ENCODE peak calls at places on chromosomes 7 and 10, in four cellular contexts. E is H1, B is HepG2, N is GM12878. U is an unnamed sample.

GRCh38 chr7:159020987-159021386 is 123.7 kb downstream of the VIPR2 start:
- DNase-seq in B (peak), E (peak), N (no peak), U (peak)

GRCh38 chr10:97278491-97278989 is 13.9 kb downstream of the ARHGAP19 start:
- DNase-seq in N (no peak), B (peak), E (no peak), U (peak)

GRCh38 chr10:118592675-118593330 is 2.6 kb downstream of the PRLHR start:
- DNase-seq in E (no peak), B (no peak), N (no peak), U (no peak)

GRCh38 chr7:27314111-27314510 is 71.5 kb downstream of the EVX1 start:
- DNase-seq in B (no peak), E (no peak), N (no peak), U (no peak)

GRCh38 chr7:11579141-11579540 is 252.9 kb downstream of the THSD7A start:
- DNase-seq in B (no peak), E (no peak), N (no peak), U (no peak)

GRCh38 chr10:88207121-88207546 is 343.7 kb downstream of the PTEN start:
- DNase-seq in N (no peak), B (no peak), E (no peak), U (no peak)

GRCh38 chr10:93995598-93996271 is 2.0 kb downstream of the PLCE1 start:
- DNase-seq in B (no peak), N (no peak), E (no peak), U (no peak)

GRCh38 chr10:50421026-50421719 is 169.9 kb upstream of the ASAH2 start:
- DNase-seq in E (no peak), N (peak), B (peak), U (peak)

GRCh38 chr10:99579971-99580370 is 40.3 kb downstream of the SLC25A28 start:
- DNase-seq in N (no peak), E (no peak), B (no peak), U (no peak)

GRCh38 chr10:132206377-132206745 is 19.6 kb downstream of the DPYSL4 start:
- DNase-seq in N (no peak), B (no peak), E (no peak), U (no peak)

GRCh38 chr7:149495785-149496641 is 1.6 kb downstream of the ZNF746 start:
- DNase-seq in E (no peak), B (peak), N (no peak), U (no peak)

GRCh38 chr7:15922002-15922401 is 235.5 kb upstream of the MEOX2 start:
- DNase-seq in N (no peak), E (no peak), B (no peak), U (no peak)

DNA sequence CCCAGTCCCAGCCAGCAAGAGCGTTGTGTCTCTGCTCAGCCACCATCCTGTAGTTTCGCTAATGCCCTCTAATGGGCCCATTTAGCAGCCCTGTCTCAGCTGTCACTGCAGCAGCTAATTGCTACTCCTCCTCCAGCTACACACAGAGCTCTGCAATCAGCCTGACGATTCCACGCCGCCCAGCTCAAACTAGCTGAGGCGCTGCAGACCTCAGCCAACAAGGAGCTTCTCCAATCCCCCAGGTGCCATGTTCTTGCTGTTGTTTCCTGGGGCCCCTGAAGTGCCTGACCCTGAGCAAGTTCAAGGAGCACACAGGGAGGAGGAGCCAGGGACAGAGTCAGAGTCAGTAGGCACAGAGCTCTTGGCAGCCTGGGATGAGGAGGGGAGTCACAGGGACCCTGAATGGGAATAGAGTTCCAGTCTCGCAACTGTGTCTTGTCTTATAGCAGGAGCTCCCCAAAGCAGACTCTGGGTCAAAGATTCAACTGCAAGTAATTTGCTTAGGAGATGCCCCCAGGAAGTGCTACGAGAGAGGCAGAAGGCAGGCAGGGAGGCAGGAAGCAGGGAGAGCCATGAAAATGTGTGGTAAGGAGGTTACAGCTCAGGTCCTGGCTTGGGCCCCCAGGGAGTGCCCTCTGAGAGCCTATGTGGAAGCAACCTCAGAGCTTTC is 135.8 kb upstream of the UNC5B start:
- DNase-seq in E (no peak), B (no peak), N (no peak), U (no peak)
- TF ChIP-seq HDAC6 in E (no peak), B (no peak), N (no peak), U (no peak)

GRCh38 chr7:117184367-117184766 is 138.5 kb downstream of the WNT2 start:
- DNase-seq in E (no peak), N (no peak), B (no peak), U (no peak)

GRCh38 chr7:117185124-117185523 is 137.7 kb downstream of the WNT2 start:
- DNase-seq in E (no peak), B (no peak), N (no peak), U (no peak)

GRCh38 chr7:117186631-117187030 is 136.2 kb downstream of the WNT2 start:
- DNase-seq in N (no peak), B (no peak), E (no peak), U (no peak)

GRCh38 chr7:117183729-117184128 is 139.1 kb downstream of the WNT2 start:
- DNase-seq in E (no peak), N (no peak), B (no peak), U (no peak)

DNA sequence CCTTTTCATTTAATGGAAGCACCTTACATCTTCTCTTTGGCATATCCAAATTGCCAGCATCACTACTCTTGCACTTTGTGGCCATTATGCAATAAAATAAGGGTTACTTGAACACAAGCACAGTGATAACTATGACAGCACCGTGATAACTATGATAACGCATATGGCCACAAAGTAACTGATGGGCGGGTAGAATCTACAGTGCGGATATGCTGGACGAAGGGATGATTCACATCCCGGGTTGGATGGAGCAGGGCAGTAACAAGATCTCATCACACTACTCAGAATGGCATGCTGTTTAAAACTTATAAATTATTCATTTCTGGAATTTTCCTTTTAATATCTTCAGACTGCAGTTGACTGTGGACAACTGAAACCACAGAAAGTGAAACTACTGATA is 136.6 kb downstream of the WNT2 start:
- DNase-seq in B (no peak), E (no peak), N (no peak), U (peak)
- TF ChIP-seq HDAC6 in B (no peak), E (no peak), N (no peak), U (no peak)

DNA sequence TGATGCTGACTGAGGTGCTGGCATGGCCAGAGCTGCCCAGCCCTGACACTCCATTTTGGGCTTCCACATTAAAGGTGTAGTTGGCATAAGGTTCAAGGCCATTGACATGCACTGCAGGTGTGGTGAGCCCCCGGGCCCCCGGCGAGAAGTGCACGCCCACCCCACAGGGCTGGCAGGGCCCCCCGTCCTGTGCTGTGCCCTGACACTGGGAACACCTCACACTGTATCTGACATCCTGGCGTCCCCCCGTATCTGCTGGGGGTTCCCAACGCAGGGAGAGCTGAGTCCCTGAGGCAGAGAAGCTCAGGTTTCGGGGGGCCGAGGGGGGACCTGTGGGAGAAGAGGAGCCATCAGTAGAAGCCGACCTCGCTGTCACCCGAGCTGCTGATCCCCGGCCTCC is 10.0 kb downstream of the EPHA1 start:
- DNase-seq in E (no peak), N (no peak), B (no peak), U (no peak)
- TF ChIP-seq HDAC6 in E (no peak), N (no peak), B (no peak), U (no peak)

DNA sequence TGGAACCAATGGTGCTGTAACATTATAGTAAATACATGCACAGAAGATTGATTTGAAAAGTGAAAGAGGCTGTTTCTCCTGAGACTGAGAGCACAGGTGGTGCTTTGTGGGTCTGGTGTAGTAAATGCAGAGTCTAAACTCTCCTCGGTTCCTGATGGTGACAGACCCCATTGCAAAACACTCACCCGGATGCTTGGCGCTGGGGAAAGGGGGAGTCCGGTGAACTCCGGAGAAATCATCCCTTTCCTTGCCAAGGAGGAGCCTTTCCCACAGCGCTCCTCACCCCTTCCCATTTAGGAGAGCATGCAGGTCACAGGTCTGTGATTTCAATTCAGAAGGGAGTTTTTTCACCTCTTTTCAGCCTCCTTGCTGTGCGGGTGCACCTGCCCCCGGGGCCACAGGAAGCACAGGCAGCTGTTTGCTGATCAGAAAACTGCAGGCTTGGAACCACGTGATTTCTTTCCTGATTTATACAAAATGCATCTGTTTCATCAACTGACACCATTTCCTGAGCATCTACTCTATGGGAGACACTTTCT is 75.6 kb upstream of the LYZL2 start:
- DNase-seq in N (peak), E (no peak), B (no peak), U (no peak)
- TF ChIP-seq HDAC6 in N (no peak), E (no peak), B (no peak), U (no peak)

GRCh38 chr7:142603870-142604448 is 145.3 kb upstream of the PRSS1 start:
- DNase-seq in E (no peak), B (peak), N (no peak), U (peak)
- TF ChIP-seq HDAC6 in E (no peak), B (no peak), N (no peak), U (no peak)

GRCh38 chr10:63829573-63830149 is 308.5 kb downstream of the REEP3 start:
- DNase-seq in B (no peak), E (no peak), N (no peak), U (no peak)
- TF ChIP-seq HDAC6 in B (no peak), E (no peak), N (no peak), U (no peak)

GRCh38 chr7:132531562-132531961 is 44.7 kb downstream of the PLXNA4 start:
- DNase-seq in B (no peak), N (no peak), E (no peak), U (no peak)

GRCh38 chr7:132537451-132537850 is 38.8 kb downstream of the PLXNA4 start:
- DNase-seq in B (no peak), N (no peak), E (no peak), U (no peak)

GRCh38 chr7:132541656-132542055 is 34.6 kb downstream of the PLXNA4 start:
- DNase-seq in E (no peak), B (no peak), N (no peak), U (no peak)

GRCh38 chr7:132532237-132532734 is 44.0 kb downstream of the PLXNA4 start:
- DNase-seq in N (no peak), B (no peak), E (no peak), U (no peak)

GRCh38 chr7:132536646-132537395 is 39.4 kb downstream of the PLXNA4 start:
- DNase-seq in N (no peak), B (no peak), E (no peak), U (no peak)
- TF ChIP-seq HDAC6 in N (no peak), B (no peak), E (no peak), U (no peak)

U was measured in K562.